ENCODE peak calls at places on chromosomes 1 and 21, in six cellular contexts. E is A549, I is HepG2, F is GM12878, L is K562, K is upper lobe of left lung. T is an unnamed sample.

GRCh38 chr1:182602945-182603645 is 1.1 kb downstream of the RGS16 start:
- ATAC-seq in F (peak), E (no peak), L (no peak), K (peak), I (no peak), T (no peak)

GRCh38 chr1:7845761-7846160 is 7.1 kb downstream of the UTS2 start:
- ATAC-seq in F (no peak), L (no peak), K (no peak), I (no peak), E (no peak), T (no peak)

GRCh38 chr1:155978973-155979429 is 654 bp upstream of the ARHGEF2 start:
- ATAC-seq in E (peak), K (no peak), L (peak), I (peak), F (peak), T (no peak)

GRCh38 chr1:21237386-21238088 is 52.7 kb downstream of the ECE1 start:
- ATAC-seq in I (no peak), F (no peak), K (no peak), E (no peak), L (no peak), T (no peak)

GRCh38 chr1:17979815-17980214 is 127.8 kb upstream of the IGSF21 start:
- ATAC-seq in I (no peak), L (no peak), K (no peak), E (no peak), F (no peak), T (no peak)

GRCh38 chr1:41540886-41541591 is 56.6 kb upstream of the EDN2 start:
- ATAC-seq in F (peak), I (no peak), K (no peak), L (peak), E (no peak), T (no peak)

GRCh38 chr1:12022036-12022435 is 2.7 kb downstream of the MIIP start:
- ATAC-seq in F (no peak), E (no peak), K (no peak), I (no peak), L (no peak), T (no peak)

GRCh38 chr1:184237588-184237987 is 149.2 kb upstream of the C1orf21 start:
- ATAC-seq in L (no peak), I (no peak), F (no peak), E (no peak), K (no peak), T (no peak)

GRCh38 chr1:46133181-46133658 is 791 bp upstream of the PIK3R3 start:
- ATAC-seq in E (peak), L (peak), I (peak), K (peak), F (peak), T (peak)

GRCh38 chr21:22223385-22223784 is 1225.2 kb downstream of the NCAM2 start:
- ATAC-seq in K (no peak), E (no peak), F (peak), I (no peak), L (no peak), T (no peak)

GRCh38 chr21:16855164-16855667 is 657.6 kb upstream of the CXADR start:
- ATAC-seq in K (no peak), L (no peak), I (no peak), F (no peak), E (no peak), T (no peak)

GRCh38 chr21:41478319-41479177 is 29.4 kb downstream of the TMPRSS2 start:
- ATAC-seq in F (no peak), K (peak), L (no peak), E (no peak), I (peak), T (no peak)

GRCh38 chr21:30979054-30979453 is 59.2 kb downstream of the KRTAP19-8 start:
- ATAC-seq in L (no peak), I (no peak), K (no peak), E (no peak), F (no peak), T (no peak)

GRCh38 chr1:236681184-236681583 is 5.1 kb upstream of the ACTN2 start:
- ATAC-seq in K (no peak), F (no peak), I (no peak), L (no peak), E (no peak), T (no peak)

GRCh38 chr1:35717911-35718476 is 690 bp downstream of the C1orf216 start:
- ATAC-seq in L (peak), I (no peak), K (peak), E (peak), F (peak), T (peak)

GRCh38 chr1:183583466-183583865 is 6.8 kb downstream of the NCF2 start:
- ATAC-seq in E (no peak), K (peak), I (no peak), F (no peak), L (no peak), T (peak)

GRCh38 chr1:185483647-185484450 is 166.8 kb upstream of the IVNS1ABP start:
- ATAC-seq in K (peak), I (no peak), F (no peak), L (peak), E (peak), T (peak)

GRCh38 chr1:153919879-153920852 is 2.6 kb downstream of the GATAD2B start:
- ATAC-seq in L (peak), K (no peak), E (no peak), F (peak), I (no peak), T (no peak)

GRCh38 chr21:25997788-25998611 is 172.6 kb downstream of the APP start:
- ATAC-seq in E (no peak), F (no peak), I (peak), K (no peak), L (no peak), T (no peak)

GRCh38 chr1:55374801-55375616 is 159.8 kb upstream of the USP24 start:
- ATAC-seq in L (no peak), K (no peak), I (no peak), E (no peak), F (peak), T (peak)

GRCh38 chr21:41418956-41419680 is 6.9 kb upstream of the MX1 start:
- ATAC-seq in F (no peak), K (peak), L (no peak), I (no peak), E (no peak), T (no peak)

GRCh38 chr1:235832011-235832410 is 34.7 kb downstream of the LYST start:
- ATAC-seq in E (no peak), I (no peak), F (peak), K (no peak), L (no peak), T (no peak)

GRCh38 chr1:67898033-67898726 is 64.9 kb upstream of the GNG12 start:
- ATAC-seq in E (peak), F (no peak), L (peak), K (no peak), I (no peak), T (no peak)

GRCh38 chr1:242629396-242629795 is 104.9 kb upstream of the PLD5 start:
- ATAC-seq in L (no peak), I (no peak), K (no peak), F (no peak), E (peak), T (no peak)

GRCh38 chr1:210652329-210652954 is 323.7 kb downstream of the HHAT start:
- ATAC-seq in F (no peak), L (no peak), K (no peak), E (no peak), I (no peak), T (no peak)

GRCh38 chr1:229058716-229059115 is 212.2 kb upstream of the RAB4A start:
- ATAC-seq in L (no peak), E (no peak), K (peak), F (no peak), I (no peak), T (no peak)

GRCh38 chr1:110319332-110320167 is 19.6 kb upstream of the RBM15 start:
- ATAC-seq in F (no peak), L (peak), K (no peak), I (peak), E (no peak), T (no peak)

GRCh38 chr1:57410532-57410931 is 13.3 kb downstream of the DAB1 start:
- ATAC-seq in L (no peak), E (no peak), I (no peak), K (no peak), F (no peak), T (no peak)

GRCh38 chr1:93179886-93180722 is at the start of gene TMED5:
- ATAC-seq in F (peak), K (peak), L (peak), I (peak), E (peak), T (peak)

GRCh38 chr1:156001021-156001681 is 19.6 kb downstream of the SSR2 start:
- ATAC-seq in K (no peak), L (peak), E (no peak), I (peak), F (no peak), T (no peak)

GRCh38 chr1:203536981-203537455 is 43.1 kb downstream of the OPTC start:
- ATAC-seq in F (no peak), I (peak), L (no peak), E (peak), K (peak), T (peak)

GRCh38 chr1:20319456-20319855 is 28.8 kb downstream of the VWA5B1 start:
- ATAC-seq in I (no peak), E (no peak), F (no peak), L (no peak), K (no peak), T (no peak)

GRCh38 chr1:166200743-166201142 is 33.9 kb upstream of the FAM78B start:
- ATAC-seq in I (no peak), L (no peak), K (no peak), F (no peak), E (no peak), T (no peak)

GRCh38 chr1:43634729-43635128 is 15.2 kb upstream of the KDM4A start:
- ATAC-seq in E (peak), K (peak), I (peak), F (no peak), L (no peak), T (no peak)

GRCh38 chr1:226652613-226653012 is 86.5 kb downstream of the ITPKB start:
- ATAC-seq in I (no peak), E (no peak), F (no peak), L (no peak), K (no peak), T (no peak)

GRCh38 chr1:172670791-172671190 is 11.9 kb downstream of the FASLG start:
- ATAC-seq in L (no peak), K (no peak), F (peak), E (no peak), I (no peak), T (no peak)

GRCh38 chr1:32891630-32892029 is 5.3 kb downstream of the HPCA start:
- ATAC-seq in K (no peak), L (no peak), I (no peak), E (no peak), F (no peak), T (no peak)
- TF ChIP-seq EP300 in K (no peak), L (no peak), I (no peak), E (no peak), F (no peak), T (no peak)

DNA sequence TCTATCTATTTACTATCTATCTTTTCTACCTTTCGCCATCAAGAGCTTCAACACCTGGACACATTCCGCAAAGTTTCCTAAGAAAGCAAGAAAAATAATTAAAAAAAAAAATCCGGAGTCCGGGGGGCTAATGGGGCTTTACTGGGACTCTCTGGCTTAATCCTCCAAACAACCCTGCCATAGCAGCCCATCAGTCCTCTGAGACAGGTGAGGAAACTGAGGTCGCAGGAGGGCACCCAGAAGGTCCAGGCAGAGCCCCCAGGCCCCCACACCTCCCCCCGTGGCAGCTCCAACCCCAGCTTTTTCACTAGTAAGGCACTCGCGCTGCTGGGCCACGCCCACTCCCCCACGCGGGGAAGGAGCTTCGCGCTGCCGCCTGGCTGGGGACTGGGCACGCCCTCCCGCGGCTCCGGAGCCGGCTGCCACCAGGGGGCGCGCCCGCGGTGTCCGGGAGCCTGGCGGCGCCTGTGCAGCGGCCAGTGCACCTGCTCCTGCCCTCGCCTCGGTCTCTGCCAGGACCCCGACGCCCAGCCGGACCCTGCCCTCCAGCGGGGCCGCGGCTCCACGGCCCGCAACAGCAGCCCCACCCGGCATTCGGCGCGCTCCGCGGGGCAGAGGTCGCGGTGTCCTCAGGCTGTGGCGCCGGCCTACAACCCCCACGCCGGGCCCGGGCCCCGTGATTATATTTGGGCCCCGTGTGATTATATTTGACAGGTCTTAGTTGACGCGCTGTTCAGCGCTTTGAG is 54.1 kb upstream of the SAMD11 start:
- ATAC-seq in F (peak), I (peak), E (peak), L (peak), K (peak), T (peak)
- H3K4me3 ChIP-seq in F (no peak), I (no peak), E (no peak), L (peak), K (peak), T (no peak)

DNA sequence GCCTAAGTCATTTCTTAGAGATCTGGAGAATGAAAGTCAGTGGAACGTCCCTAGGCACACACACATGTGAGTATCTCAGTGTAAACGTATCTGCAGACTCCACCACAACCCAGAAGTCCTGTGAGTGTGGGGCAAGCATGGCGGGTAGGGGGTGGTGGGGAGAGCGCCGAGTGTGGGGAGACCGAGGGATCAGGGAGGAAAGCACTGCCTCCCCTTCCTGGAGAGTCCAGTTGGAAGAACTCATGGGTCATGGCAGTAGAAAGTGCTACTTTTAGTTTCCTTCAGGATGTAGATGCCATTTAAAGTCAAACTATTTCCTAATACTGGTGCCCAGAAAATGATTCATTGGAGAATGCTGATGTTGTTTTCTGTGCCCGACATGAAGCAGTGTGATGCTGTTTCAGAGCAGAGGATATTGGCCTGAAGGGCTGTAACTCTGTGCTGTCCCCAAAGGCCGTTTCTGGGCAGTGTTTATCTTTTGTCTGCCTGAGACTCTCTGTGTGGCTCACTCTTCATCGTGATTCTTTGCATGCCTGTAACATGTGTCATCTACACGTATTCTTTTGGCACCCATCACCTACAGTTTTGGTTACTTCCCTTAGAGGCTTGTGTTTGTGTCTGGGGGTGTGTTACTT is 45.7 kb upstream of the TSPAN2 start:
- ATAC-seq in L (no peak), K (no peak), F (no peak), I (no peak), E (peak), T (peak)
- TF ChIP-seq CTCF in L (no peak), K (no peak), F (no peak), I (no peak), E (no peak), T (no peak)

DNA sequence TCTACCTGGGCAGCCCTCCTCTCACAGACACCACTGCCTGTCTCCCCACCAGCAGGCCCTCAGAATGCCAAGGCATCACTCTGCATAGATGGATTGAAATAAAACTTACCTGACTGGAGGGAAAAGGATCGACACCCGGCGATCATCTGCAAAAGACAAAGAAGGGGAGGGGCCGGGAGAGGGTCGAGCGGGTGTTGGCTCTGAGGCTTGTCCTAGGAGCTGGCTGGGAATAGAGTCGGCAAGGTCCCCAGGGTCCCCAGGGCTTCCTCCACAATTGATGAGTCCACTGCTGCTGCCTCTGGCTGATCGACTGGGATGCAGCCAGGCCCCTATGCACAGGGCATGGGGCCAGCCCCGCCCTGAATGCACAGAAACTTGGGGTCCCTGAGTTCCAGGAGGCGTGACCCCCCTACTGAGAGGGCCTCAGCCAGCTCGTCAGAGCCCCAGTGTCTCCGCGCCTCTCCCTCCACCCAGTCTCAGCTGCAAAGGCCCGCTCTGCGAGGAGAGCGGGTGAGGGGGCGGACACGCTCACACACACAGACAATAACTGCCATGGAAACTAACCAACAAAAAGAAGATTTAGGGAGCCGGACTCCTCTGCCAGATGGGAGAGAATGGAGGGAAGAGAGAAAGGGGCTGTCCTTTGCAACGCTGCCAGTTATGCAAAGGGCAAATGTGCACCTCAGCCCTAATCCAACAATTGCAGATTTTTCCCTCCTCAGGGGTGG is at the start of gene KLHDC8A:
- ATAC-seq in I (no peak), L (no peak), F (no peak), E (no peak), K (no peak), T (no peak)
- TF ChIP-seq EP300 in I (no peak), L (no peak), F (no peak), E (no peak), K (no peak), T (no peak)